ENCODE peak calls at places on chromosomes 12 and 14, in seven cellular contexts. X is lower lobe of right lung; C is lung; I is adrenal gland; F is ascending aorta; A is CD8-positive, alpha-beta memory T cell; J is right cardiac atrium. D is an unnamed sample.

GRCh38 chr14:93727039-93727740 is 61.1 kb downstream of the PRIMA1 start:
- DNase-seq in X (no peak), C (no peak), I (no peak), F (no peak), A (no peak), J (no peak), D (no peak)

GRCh38 chr14:75832621-75833297 is 149.0 kb downstream of the TGFB3 start:
- DNase-seq in X (no peak), C (no peak), I (no peak), F (no peak), A (no peak), J (no peak), D (peak; percentile 61)

GRCh38 chr12:66901136-66901932 is 222.5 kb upstream of the GRIP1 start:
- DNase-seq in X (no peak), C (no peak), I (no peak), F (no peak), A (no peak), J (no peak), D (no peak)

GRCh38 chr12:1844223-1844622 is 23.9 kb downstream of the LRTM2 start:
- DNase-seq in X (peak; percentile 36), C (no peak), I (no peak), F (no peak), A (peak; percentile 19), J (no peak), D (no peak)

GRCh38 chr12:111359231-111359913 is 9.5 kb downstream of the PHETA1 start:
- DNase-seq in X (no peak), C (no peak), I (peak; percentile 64), F (no peak), A (no peak), J (peak; percentile 43), D (no peak)

GRCh38 chr14:79749051-79749450 is 462.3 kb downstream of the DIO2 start:
- DNase-seq in X (no peak), C (no peak), I (no peak), F (no peak), A (no peak), J (no peak), D (no peak)

GRCh38 chr12:89756100-89756637 is 47.5 kb upstream of the ATP2B1 start:
- DNase-seq in X (peak; percentile 49), C (no peak), I (no peak), F (no peak), A (no peak), J (no peak), D (no peak)

GRCh38 chr12:110591508-110592051 is 8.5 kb upstream of the PPTC7 start:
- DNase-seq in X (no peak), C (peak; percentile 54), I (no peak), F (no peak), A (no peak), J (no peak), D (no peak)

GRCh38 chr14:51651388-51652167 is at the start of gene FRMD6:
- DNase-seq in X (peak; percentile 88), C (peak; percentile 84), I (peak; percentile 86), F (peak; percentile 50), A (peak; percentile 88), J (peak; percentile 95), D (peak; percentile 86)

GRCh38 chr14:51653855-51654548 is 2.3 kb downstream of the FRMD6 start:
- DNase-seq in X (no peak), C (no peak), I (no peak), F (no peak), A (no peak), J (no peak), D (peak; percentile 51)

GRCh38 chr14:51654549-51654879 is 2.8 kb downstream of the FRMD6 start:
- DNase-seq in X (no peak), C (no peak), I (no peak), F (no peak), A (no peak), J (no peak), D (no peak)

GRCh38 chr14:51652168-51653095 is 722 bp downstream of the FRMD6 start:
- DNase-seq in X (peak; percentile 58), C (peak; percentile 35), I (peak; percentile 47), F (no peak), A (peak; percentile 52), J (peak; percentile 76), D (peak; percentile 33)

DNA sequence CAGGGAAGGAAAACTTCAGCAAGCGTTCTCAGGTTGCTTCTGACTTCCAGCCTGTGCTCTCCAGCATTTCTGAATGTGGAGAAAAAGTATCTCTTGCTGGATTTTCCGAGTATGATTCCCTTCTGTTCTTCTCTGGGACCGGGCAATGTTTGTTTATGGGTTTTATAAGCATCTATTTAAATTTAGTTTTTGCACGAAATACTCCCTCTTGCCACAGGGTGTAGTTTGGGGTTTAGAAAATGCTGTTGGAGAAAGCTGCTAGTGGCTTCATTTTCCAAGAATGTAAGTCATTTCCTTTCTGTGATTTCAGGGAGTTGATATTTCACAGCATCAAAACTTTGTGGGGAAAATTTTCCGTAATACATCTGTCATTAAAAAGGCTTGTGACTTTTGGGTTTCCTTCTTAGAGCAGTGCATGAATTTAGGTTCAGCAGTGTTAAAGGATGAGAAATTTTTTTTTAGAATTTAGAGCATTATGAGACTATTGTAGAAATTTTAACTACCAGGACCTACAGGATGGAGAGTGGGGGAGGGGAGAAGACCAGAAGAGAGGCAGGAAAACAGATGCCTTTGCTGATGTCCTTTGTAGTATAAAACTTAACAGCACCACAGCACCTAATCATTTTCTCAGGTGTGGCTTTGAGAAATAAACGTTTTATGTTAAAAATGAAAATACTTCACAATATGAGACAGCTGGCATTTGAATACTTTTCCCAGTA is 1.5 kb downstream of the FRMD6 start:
- DNase-seq in X (no peak), C (no peak), I (peak; percentile 20), F (no peak), A (no peak), J (no peak), D (peak; percentile 91)
- H3K4me3 ChIP-seq in X (peak overlapping the region; percentile 79), C (peak overlapping the region; percentile 2), I (no peak overlapping the region), F (peak overlapping the region; percentile 88), A (peak overlapping the region; percentile 74), J (peak overlapping the region; percentile 76), D (peak overlapping the region; percentile 94)

DNA sequence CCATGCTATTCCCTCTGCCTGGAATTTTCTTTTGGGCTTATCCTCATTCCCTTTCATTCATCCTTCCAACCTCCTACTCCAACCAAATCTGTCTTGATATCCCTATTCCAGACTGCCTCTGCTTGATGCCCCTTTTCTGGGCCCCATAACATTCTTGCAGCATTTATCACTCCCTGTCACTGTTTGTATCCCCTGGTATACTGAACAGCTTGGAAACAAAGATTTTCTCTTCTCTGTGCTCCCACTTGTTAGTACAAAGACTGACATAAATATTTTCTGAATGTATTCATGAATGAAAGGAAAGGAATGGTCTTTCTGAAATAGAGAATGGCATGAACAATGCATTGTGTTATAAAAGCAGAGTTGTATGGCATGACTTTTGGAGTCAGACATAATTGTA is 7.5 kb downstream of the IRAK4 start:
- DNase-seq in X (no peak), C (no peak), I (no peak), F (no peak), A (no peak), J (no peak), D (peak; percentile 12)
- H3K4me3 ChIP-seq in X (no peak overlapping the region), C (no peak overlapping the region), I (no peak overlapping the region), F (no peak overlapping the region), A (no peak overlapping the region), J (no peak overlapping the region), D (no peak overlapping the region)

GRCh38 chr14:31770271-31770670 is 209.1 kb downstream of the NUBPL start:
- DNase-seq in X (no peak), C (no peak), I (no peak), F (no peak), A (no peak), J (no peak), D (peak; percentile 23)
- H3K4me3 ChIP-seq in X (no peak overlapping the region), C (no peak overlapping the region), I (no peak overlapping the region), F (no peak overlapping the region), A (no peak overlapping the region), J (no peak overlapping the region), D (no peak overlapping the region)

GRCh38 chr12:54595471-54595870 is 7.0 kb upstream of the PPP1R1A start:
- DNase-seq in X (no peak), C (no peak), I (no peak), F (no peak), A (no peak), J (no peak), D (no peak)

GRCh38 chr12:54592316-54592715 is 3.9 kb upstream of the PPP1R1A start:
- DNase-seq in X (no peak), C (no peak), I (no peak), F (no peak), A (no peak), J (no peak), D (peak; percentile 16)

GRCh38 chr12:54591001-54591591 is 2.6 kb upstream of the PPP1R1A start:
- DNase-seq in X (no peak), C (no peak), I (no peak), F (no peak), A (no peak), J (no peak), D (peak; percentile 18)

GRCh38 chr12:54593716-54594115 is 5.3 kb upstream of the PPP1R1A start:
- DNase-seq in X (no peak), C (no peak), I (no peak), F (no peak), A (no peak), J (no peak), D (no peak)

DNA sequence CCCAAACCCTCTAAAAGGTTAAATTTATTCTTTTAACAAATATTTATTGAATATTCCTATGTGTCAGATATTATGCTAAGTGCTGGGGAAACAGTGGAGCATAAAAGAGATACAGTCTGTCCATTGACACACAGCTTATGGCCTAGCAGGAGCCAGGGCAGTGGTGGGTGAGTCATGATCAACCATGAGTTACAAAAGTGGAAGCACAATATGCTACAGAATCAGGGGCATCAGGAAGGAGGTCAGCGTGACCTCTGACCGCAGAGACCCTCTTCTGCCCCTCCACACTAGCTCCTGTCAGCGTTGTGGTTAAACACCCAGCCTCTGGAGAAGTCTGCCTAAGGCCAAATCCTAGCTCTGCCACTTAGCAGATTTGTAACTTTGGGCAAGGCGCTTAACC is 4.7 kb upstream of the PPP1R1A start:
- DNase-seq in X (no peak), C (no peak), I (no peak), F (no peak), A (no peak), J (no peak), D (no peak)
- H3K4me3 ChIP-seq in X (no peak overlapping the region), C (no peak overlapping the region), I (no peak overlapping the region), F (no peak overlapping the region), A (no peak overlapping the region), J (no peak overlapping the region), D (no peak overlapping the region)

D was measured in fibroblast of the aortic adventitia.